ENCODE peak calls at places on chromosomes 1 and 21, in four cellular contexts. G is PC-9; X is body of pancreas; R is CD8-positive, alpha-beta T cell. L is an unnamed sample.

GRCh38 chr1:18348354-18348753 is 132.4 kb upstream of the KLHDC7A start:
- DNase-seq in R (no peak), G (no peak), X (no peak), L (no peak)

GRCh38 chr1:59769412-59770095 is 45.2 kb upstream of the HOOK1 start:
- DNase-seq in R (no peak), X (no peak), G (no peak), L (no peak)

GRCh38 chr1:12615166-12615915 is 2.7 kb downstream of the DHRS3 start:
- DNase-seq in G (no peak), R (no peak), X (no peak), L (no peak)

GRCh38 chr1:226988337-226988672 is 48.2 kb downstream of the COQ8A start:
- DNase-seq in G (no peak), R (no peak), X (no peak), L (peak; percentile 85)

GRCh38 chr1:150548632-150549495 is at the start of gene ADAMTSL4:
- DNase-seq in R (no peak), G (peak; percentile 60), X (no peak), L (no peak)

GRCh38 chr1:226950875-226951274 is 10.8 kb downstream of the COQ8A start:
- DNase-seq in G (no peak), R (no peak), X (no peak), L (no peak)

GRCh38 chr1:228149341-228150020 is at the start of gene GJC2:
- DNase-seq in R (no peak), G (no peak), X (peak; percentile 12), L (no peak)

GRCh38 chr1:8529901-8530300 is 212.0 kb downstream of the SLC45A1 start:
- DNase-seq in X (no peak), R (no peak), G (no peak), L (no peak)

GRCh38 chr1:205239078-205239477 is 11.3 kb downstream of the TMCC2 start:
- DNase-seq in G (no peak), X (no peak), R (no peak), L (no peak)

GRCh38 chr1:63827411-63828321 is 53.8 kb downstream of the ROR1 start:
- DNase-seq in X (no peak), R (no peak), G (no peak), L (no peak)

GRCh38 chr1:12486401-12487005 is 131.5 kb downstream of the DHRS3 start:
- DNase-seq in X (no peak), G (peak; percentile 80), R (no peak), L (no peak)

GRCh38 chr1:234933031-234933430 is 195.6 kb downstream of the TOMM20 start:
- DNase-seq in R (no peak), G (no peak), X (peak; percentile 9), L (no peak)

GRCh38 chr1:59473813-59474212 is 176.9 kb downstream of the FGGY start:
- DNase-seq in R (no peak), X (no peak), G (no peak), L (no peak)

GRCh38 chr1:185610954-185611353 is 123.2 kb upstream of the HMCN1 start:
- DNase-seq in R (no peak), X (no peak), G (no peak), L (no peak)

GRCh38 chr21:35113064-35113463 is 64.0 kb upstream of the RUNX1 start:
- DNase-seq in X (no peak), R (no peak), G (no peak), L (no peak)

GRCh38 chr1:224554056-224554455 is 62.1 kb upstream of the CNIH3 start:
- DNase-seq in X (no peak), G (no peak), R (no peak), L (peak; percentile 82)

GRCh38 chr1:22941257-22941656 is 31.4 kb downstream of the LACTBL1 start:
- DNase-seq in X (no peak), R (no peak), G (no peak), L (no peak)

GRCh38 chr1:44501022-44501910 is 96.2 kb downstream of the RNF220 start:
- DNase-seq in R (no peak), G (no peak), X (no peak), L (no peak)

GRCh38 chr1:25996966-25997758 is 701 bp downstream of the PAFAH2 start:
- DNase-seq in R (no peak), G (no peak), X (no peak), L (no peak)

GRCh38 chr1:103616362-103616761 is 865 bp upstream of the AMY2A start:
- DNase-seq in X (peak; percentile 29), R (no peak), G (no peak), L (no peak)

GRCh38 chr1:234619794-234620247 is 9.8 kb upstream of the IRF2BP2 start:
- DNase-seq in X (no peak), R (no peak), G (no peak), L (no peak)

GRCh38 chr1:219958875-219959417 is 30.6 kb upstream of the SLC30A10 start:
- DNase-seq in R (no peak), G (no peak), X (no peak), L (no peak)

GRCh38 chr1:202659974-202660373 is 50.3 kb downstream of the SYT2 start:
- DNase-seq in G (no peak), R (no peak), X (no peak), L (no peak)

GRCh38 chr1:106678661-106679060 is 377.8 kb upstream of the PRMT6 start:
- DNase-seq in G (no peak), X (no peak), R (no peak), L (no peak)

DNA sequence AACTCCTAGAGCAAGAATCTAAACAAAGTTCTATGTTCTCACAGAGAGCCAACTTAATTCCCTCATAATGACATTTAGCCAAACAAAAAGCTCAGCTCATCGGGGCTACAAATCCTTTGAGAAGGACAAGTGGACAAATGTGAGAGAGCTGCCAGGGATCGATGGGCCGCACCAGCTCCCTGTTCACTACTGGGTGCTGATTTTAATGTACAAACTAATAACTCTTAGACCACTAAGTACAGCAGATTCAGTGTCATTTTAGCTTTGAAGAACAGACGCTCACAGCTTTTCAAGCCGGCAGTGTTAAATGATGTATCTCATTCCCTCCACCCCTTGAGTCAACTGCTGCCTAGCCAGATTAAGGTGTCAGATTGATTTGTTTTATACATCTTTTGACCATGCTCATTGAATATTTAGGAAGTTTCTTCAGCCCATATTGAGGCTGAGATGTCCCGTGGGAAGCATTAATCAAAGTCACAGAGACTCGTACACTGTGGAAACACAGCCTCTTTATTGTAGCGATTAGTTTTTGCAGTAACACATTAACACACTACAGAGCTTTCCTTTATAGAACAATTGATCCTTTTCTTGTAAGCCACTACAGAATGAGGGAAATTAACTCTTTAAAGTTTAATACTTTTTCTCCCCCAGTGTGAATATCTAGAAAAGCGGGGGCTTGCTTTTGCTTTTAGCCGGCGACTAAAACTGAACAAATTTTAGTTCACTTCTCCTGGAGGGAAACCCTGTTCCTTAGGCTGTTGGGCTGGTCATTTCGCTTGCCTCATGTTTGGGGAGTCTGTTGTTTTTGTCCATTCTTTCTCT is 21.2 kb downstream of the PROX1 start:
- DNase-seq in R (no peak), X (no peak), G (no peak), L (peak; percentile 66)
- H3K27ac ChIP-seq in R (no peak overlapping the region), X (peak overlapping the region; percentile 2), G (no peak overlapping the region), L (no peak overlapping the region)

DNA sequence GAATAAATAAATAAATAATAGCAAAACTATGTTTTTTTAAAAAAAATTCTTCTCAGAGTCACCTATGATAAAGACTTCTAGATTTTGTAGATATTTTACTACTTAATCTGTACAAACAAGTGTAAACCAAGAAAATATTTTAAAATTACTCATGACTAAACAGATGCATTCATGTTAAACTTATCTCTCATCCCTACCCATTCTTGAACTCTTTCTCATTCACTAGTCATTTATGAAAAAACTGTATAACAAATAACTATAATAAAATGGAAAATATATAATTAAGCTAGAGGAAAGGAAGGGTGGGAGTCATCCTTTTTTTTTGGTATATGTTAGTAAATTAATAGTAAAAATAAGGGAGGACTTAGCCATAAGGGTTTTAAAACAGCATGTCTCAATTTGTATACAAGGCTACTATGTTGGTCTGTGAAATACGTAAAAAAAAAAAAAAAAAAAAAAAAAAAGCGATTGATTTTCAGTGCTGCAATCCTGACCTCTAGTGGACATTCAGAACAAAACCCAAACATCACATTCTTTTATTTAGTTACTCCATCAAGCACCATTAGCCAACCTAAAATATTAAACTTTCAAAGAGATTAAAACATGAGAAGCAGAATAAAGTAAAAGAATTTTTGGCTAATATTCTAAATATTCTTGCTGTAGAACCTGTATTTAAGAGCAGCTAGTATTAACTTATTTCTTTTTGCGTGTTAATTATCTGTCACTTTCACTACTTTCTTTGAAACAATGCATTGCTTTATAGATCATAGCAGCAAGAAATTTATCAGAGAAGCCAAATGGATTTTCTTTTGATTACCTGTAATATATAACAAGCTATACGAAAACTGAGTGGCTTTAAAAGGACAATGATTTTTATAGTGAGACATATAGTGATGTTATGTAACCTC is 255.8 kb upstream of the CACYBP start:
- DNase-seq in G (peak; percentile 52), R (no peak), X (no peak), L (no peak)
- TF ChIP-seq CTCF in G (peak; percentile 75), R (peak; percentile 66), X (peak; percentile 81), L (peak; percentile 58)

DNA sequence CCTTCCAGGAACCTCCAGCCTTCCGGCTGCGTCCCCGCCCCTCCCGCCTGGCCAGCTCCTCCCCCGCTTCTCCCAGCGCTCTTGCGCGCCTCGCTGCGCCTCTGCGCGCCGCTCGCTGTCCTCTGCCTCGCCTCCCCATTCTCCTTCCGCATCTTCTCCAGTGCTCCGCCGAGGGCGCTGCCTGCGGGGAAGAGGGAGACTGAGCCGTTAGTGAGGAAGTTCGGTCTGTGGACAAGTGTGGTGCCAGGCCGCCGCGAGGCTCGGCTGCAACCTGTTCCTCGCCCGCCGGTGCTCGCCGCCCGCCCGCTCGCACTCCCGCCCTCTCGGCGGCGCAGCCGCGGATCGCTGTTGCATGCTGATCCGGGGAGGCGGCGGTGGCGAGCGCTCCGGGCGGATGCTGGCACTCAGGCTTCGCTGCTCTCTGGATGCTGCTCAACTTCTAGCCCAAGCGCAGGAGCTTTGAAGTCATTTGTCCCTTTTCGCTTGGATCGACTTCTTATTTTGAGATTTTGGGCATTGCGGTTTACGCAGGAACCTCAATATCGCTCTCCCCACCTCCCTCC is 715 bp upstream of the CACNA1E start:
- DNase-seq in R (no peak), X (no peak), G (no peak), L (no peak)
- H3K27ac ChIP-seq in R (no peak overlapping the region), X (no peak overlapping the region), G (no peak overlapping the region), L (no peak overlapping the region)

GRCh38 chr1:70487471-70487840 is 76.4 kb downstream of the CTH start:
- DNase-seq in R (no peak), X (peak; percentile 14), G (no peak), L (no peak)

GRCh38 chr1:70490153-70490552 is 79.1 kb downstream of the CTH start:
- DNase-seq in R (no peak), G (no peak), X (no peak), L (no peak)

GRCh38 chr1:70485624-70486023 is 74.6 kb downstream of the CTH start:
- DNase-seq in X (no peak), R (no peak), G (no peak), L (no peak)

GRCh38 chr1:70487910-70488665 is 77.0 kb downstream of the CTH start:
- DNase-seq in R (no peak), G (no peak), X (peak; percentile 25), L (no peak)

DNA sequence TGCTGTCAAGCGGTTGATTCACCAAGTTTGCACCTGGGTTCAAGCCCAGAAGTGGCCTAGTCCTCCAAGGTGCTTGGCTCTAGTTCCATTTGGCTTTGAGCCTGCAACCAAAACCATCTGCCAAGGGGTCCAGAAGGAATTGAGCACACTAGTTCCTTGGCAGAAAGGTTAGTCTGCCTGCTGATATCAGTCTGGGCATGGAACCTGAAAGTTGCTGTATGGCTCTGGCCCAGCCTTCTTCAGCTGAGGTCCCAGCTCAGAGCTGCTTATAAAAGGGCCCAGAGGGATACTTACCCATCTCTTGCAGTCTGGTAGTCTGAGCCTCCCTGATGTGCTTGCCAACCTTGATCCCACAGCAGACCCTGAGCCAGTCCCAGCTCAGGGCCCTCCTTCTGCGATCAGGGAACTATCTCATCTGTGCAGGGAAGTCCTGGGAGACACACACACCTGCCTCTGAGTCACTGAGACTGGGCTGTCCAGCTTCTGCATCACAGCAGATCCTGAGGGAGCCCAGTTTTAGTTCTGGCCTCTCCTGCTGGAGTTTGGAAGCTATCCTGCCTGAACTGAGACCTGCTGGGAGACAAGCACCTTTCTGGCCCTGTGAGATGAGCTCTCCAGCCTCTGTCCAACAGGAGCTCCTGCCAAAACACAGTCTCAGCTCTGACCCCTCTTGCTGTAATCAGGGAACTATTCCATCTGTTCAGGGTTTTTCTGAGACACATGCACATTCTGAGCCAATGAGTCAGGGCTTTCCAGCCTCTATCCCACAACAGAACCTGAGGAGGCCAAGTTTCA is 75.8 kb downstream of the CTH start:
- DNase-seq in R (no peak), X (peak; percentile 58), G (peak; percentile 39), L (no peak)
- TF ChIP-seq CTCF in R (no peak), X (no peak), G (no peak), L (no peak)

L was measured in esophagus muscularis mucosa.